ENCODE peak calls at places on chromosome 6, in ten cellular contexts. V, I, A, E, T, U, O, D, L and Y are unnamed samples. For H3K4me1, the result is how much of the 10 kb centered on the place peaks cover.

GRCh38 chr6:22248513-22249308 is 48.1 kb downstream of the PRL start:
- DNase-seq in I (no peak), V (no peak), A (no peak), O (no peak), E (no peak), L (no peak), U (no peak), T (peak), D (no peak), Y (no peak)

GRCh38 chr6:2016040-2016439 is 229.4 kb downstream of the GMDS start:
- DNase-seq in E (no peak), U (no peak), I (no peak), T (no peak), L (no peak), D (no peak), V (no peak), A (no peak), O (no peak), Y (no peak)

GRCh38 chr6:86154852-86155251 is 512.2 kb upstream of the SYNCRIP start:
- DNase-seq in L (no peak), I (no peak), T (no peak), E (no peak), V (no peak), O (no peak), D (no peak), U (no peak), A (no peak), Y (no peak)

GRCh38 chr6:148311849-148312669 is 30.6 kb upstream of the SASH1 start:
- DNase-seq in U (no peak), T (no peak), O (no peak), V (no peak), I (no peak), E (no peak), D (no peak), L (no peak), A (no peak), Y (no peak)

GRCh38 chr6:133193396-133193795 is 47.8 kb upstream of the EYA4 start:
- DNase-seq in V (no peak), O (no peak), L (no peak), D (no peak), A (no peak), T (no peak), I (no peak), E (no peak), U (no peak), Y (no peak)

GRCh38 chr6:89941031-89941775 is 46.9 kb downstream of the GJA10 start:
- DNase-seq in V (no peak), U (no peak), L (no peak), D (no peak), O (no peak), A (no peak), I (peak), T (no peak), E (no peak), Y (no peak)

GRCh38 chr6:74871757-74872156 is 334.1 kb downstream of the COL12A1 start:
- DNase-seq in D (peak), A (peak), E (no peak), I (no peak), T (no peak), O (no peak), L (no peak), V (no peak), U (no peak), Y (no peak)

GRCh38 chr6:166307981-166308768 is at the start of gene PRR18:
- DNase-seq in T (no peak), O (peak), A (no peak), L (peak), V (no peak), E (peak), D (no peak), I (no peak), U (peak), Y (no peak)

GRCh38 chr6:125393449-125393858 is 91.7 kb upstream of the HDDC2 start:
- DNase-seq in A (no peak), L (peak), T (no peak), D (no peak), O (no peak), U (peak), I (no peak), V (no peak), E (no peak), Y (no peak)

GRCh38 chr6:48486876-48487275 is 375.9 kb upstream of the PTCHD4 start:
- DNase-seq in T (no peak), V (no peak), E (no peak), U (no peak), L (no peak), O (no peak), D (no peak), I (no peak), A (no peak), Y (no peak)

GRCh38 chr6:101762851-101763250 is 369.3 kb downstream of the GRIK2 start:
- DNase-seq in O (no peak), I (no peak), L (no peak), A (peak), E (no peak), D (no peak), U (no peak), T (no peak), V (no peak), Y (no peak)

GRCh38 chr6:112087136-112087908 is at the start of the genes FAM229B and TUBE1:
- DNase-seq in V (peak), U (peak), E (peak), O (peak), D (peak), T (peak), I (peak), A (peak), L (peak), Y (peak)

GRCh38 chr6:159180001-159180400 is 10.8 kb downstream of the FNDC1 start:
- DNase-seq in U (no peak), A (no peak), D (no peak), O (no peak), T (no peak), V (no peak), E (no peak), I (no peak), L (no peak), Y (no peak)

GRCh38 chr6:106927531-106928398 is 46.8 kb downstream of the CD24 start:
- DNase-seq in D (no peak), U (peak), E (peak), A (peak), I (no peak), V (no peak), O (peak), T (peak), L (peak), Y (peak)

GRCh38 chr6:30990422-30991086 is 7.0 kb downstream of the MUC21 start:
- DNase-seq in U (peak), L (no peak), T (no peak), I (no peak), A (no peak), D (no peak), O (no peak), V (no peak), E (no peak), Y (no peak)

GRCh38 chr6:43972915-43973304 is 154.3 kb downstream of the MRPL14 start:
- DNase-seq in V (peak), E (peak), O (no peak), I (peak), A (peak), U (no peak), L (no peak), T (no peak), D (peak), Y (peak)

GRCh38 chr6:11831653-11832052 is 53.0 kb upstream of the ADTRP start:
- DNase-seq in D (no peak), O (no peak), I (no peak), V (no peak), A (no peak), U (no peak), T (no peak), L (no peak), E (no peak), Y (no peak)

GRCh38 chr6:111663232-111663631 is 57.6 kb upstream of the TRAF3IP2 start:
- DNase-seq in I (peak), T (no peak), V (peak), U (no peak), D (no peak), L (no peak), O (no peak), A (no peak), E (peak), Y (no peak)

GRCh38 chr6:501891-502601 is 110.5 kb downstream of the IRF4 start:
- DNase-seq in E (no peak), O (peak), A (no peak), L (no peak), V (no peak), U (no peak), T (no peak), I (no peak), D (no peak), Y (no peak)

GRCh38 chr6:22221211-22221610 is 75.6 kb downstream of the PRL start:
- DNase-seq in I (no peak), L (no peak), U (no peak), O (no peak), D (peak), T (no peak), E (no peak), V (no peak), A (peak), Y (no peak)

GRCh38 chr6:107673076-107673494 is 151.0 kb downstream of the SCML4 start:
- DNase-seq in O (no peak), L (no peak), U (no peak), T (no peak), D (no peak), V (no peak), I (no peak), E (no peak), A (no peak), Y (peak)

GRCh38 chr6:16398587-16398986 is 160.2 kb downstream of the GMPR start:
- DNase-seq in L (no peak), U (no peak), D (no peak), T (no peak), E (no peak), A (no peak), V (no peak), I (no peak), O (no peak), Y (no peak)

GRCh38 chr6:117536317-117536716 is 53.8 kb downstream of the DCBLD1 start:
- DNase-seq in V (no peak), O (no peak), L (no peak), T (no peak), I (no peak), U (no peak), A (no peak), E (no peak), D (no peak), Y (no peak)

GRCh38 chr6:122845916-122846632 is 57.0 kb downstream of the SMPDL3A start:
- DNase-seq in L (no peak), I (no peak), T (no peak), E (no peak), D (no peak), O (no peak), V (no peak), U (no peak), A (no peak), Y (no peak)

GRCh38 chr6:106413722-106414121 is 53.2 kb downstream of the CRYBG1 start:
- DNase-seq in V (no peak), U (no peak), E (no peak), I (no peak), L (no peak), O (no peak), T (no peak), A (no peak), D (no peak), Y (no peak)

GRCh38 chr6:52543262-52543661 is 33.6 kb downstream of the TRAM2 start:
- DNase-seq in I (no peak), U (no peak), O (no peak), A (no peak), T (no peak), E (no peak), V (no peak), D (no peak), L (no peak), Y (no peak)

GRCh38 chr6:39493174-39493573 is 170.7 kb upstream of the KCNK16 start:
- DNase-seq in O (no peak), U (no peak), A (no peak), L (peak), T (no peak), V (no peak), D (no peak), E (no peak), I (no peak), Y (no peak)

GRCh38 chr6:157689875-157690274 is 133.2 kb upstream of the SNX9 start:
- DNase-seq in U (no peak), A (no peak), E (no peak), O (no peak), I (no peak), L (no peak), T (no peak), D (no peak), V (no peak), Y (no peak)

GRCh38 chr6:159203304-159204005 is 34.3 kb downstream of the FNDC1 start:
- DNase-seq in A (peak), E (no peak), V (no peak), D (no peak), L (no peak), I (peak), O (no peak), T (no peak), U (no peak), Y (no peak)

GRCh38 chr6:42313038-42313437 is 95.4 kb upstream of the MRPS10 start:
- DNase-seq in D (no peak), U (no peak), O (no peak), I (no peak), V (no peak), T (no peak), E (no peak), A (no peak), L (no peak), Y (no peak)

GRCh38 chr6:87832025-87832825 is 130.2 kb upstream of the AKIRIN2 start:
- DNase-seq in O (no peak), V (no peak), U (peak), I (no peak), T (no peak), E (no peak), A (peak), L (no peak), D (peak), Y (no peak)

GRCh38 chr6:139925894-139926641 is 551.6 kb upstream of the CITED2 start:
- DNase-seq in E (no peak), D (no peak), T (no peak), U (no peak), O (no peak), I (peak), V (peak), L (no peak), A (no peak), Y (no peak)

GRCh38 chr6:90268178-90268577 is 28.5 kb downstream of the BACH2 start:
- DNase-seq in A (no peak), O (no peak), D (no peak), T (no peak), V (no peak), I (no peak), E (no peak), U (no peak), L (no peak), Y (no peak)

GRCh38 chr6:157597461-157598312 is 216.7 kb downstream of the ZDHHC14 start:
- DNase-seq in E (peak), I (peak), T (peak), V (peak), L (peak), D (no peak), A (peak), U (peak), O (no peak), Y (peak)

GRCh38 chr6:37552267-37552666 is 52.6 kb upstream of the CCDC167 start:
- DNase-seq in A (no peak), O (no peak), T (no peak), V (no peak), I (no peak), D (no peak), U (no peak), E (no peak), L (no peak), Y (no peak)

GRCh38 chr6:70675822-70676221 is 8.1 kb downstream of the SMAP1 start:
- DNase-seq in I (no peak), U (no peak), T (no peak), D (no peak), L (no peak), A (no peak), O (no peak), V (no peak), E (no peak), Y (no peak)

GRCh38 chr6:37625591-37626374 is 71.9 kb downstream of the MDGA1 start:
- DNase-seq in T (no peak), D (no peak), I (no peak), L (no peak), E (peak), U (no peak), V (no peak), O (no peak), A (no peak), Y (no peak)

GRCh38 chr6:38648629-38649028 is 8.9 kb upstream of the BTBD9 start:
- DNase-seq in E (no peak), D (no peak), L (no peak), A (no peak), U (no peak), T (no peak), O (no peak), I (no peak), V (no peak), Y (no peak)

GRCh38 chr6:143694560-143694959 is 16.8 kb downstream of the PHACTR2 start:
- DNase-seq in E (no peak), T (no peak), I (no peak), V (no peak), U (no peak), A (peak), L (no peak), D (peak), O (no peak), Y (no peak)
- H3K4me1 ChIP-seq in E (under half), T (under half), I (under half), V (under half), U (under half), A (under half), L (under half), D (under half), O (under half), Y (half or more)

DNA sequence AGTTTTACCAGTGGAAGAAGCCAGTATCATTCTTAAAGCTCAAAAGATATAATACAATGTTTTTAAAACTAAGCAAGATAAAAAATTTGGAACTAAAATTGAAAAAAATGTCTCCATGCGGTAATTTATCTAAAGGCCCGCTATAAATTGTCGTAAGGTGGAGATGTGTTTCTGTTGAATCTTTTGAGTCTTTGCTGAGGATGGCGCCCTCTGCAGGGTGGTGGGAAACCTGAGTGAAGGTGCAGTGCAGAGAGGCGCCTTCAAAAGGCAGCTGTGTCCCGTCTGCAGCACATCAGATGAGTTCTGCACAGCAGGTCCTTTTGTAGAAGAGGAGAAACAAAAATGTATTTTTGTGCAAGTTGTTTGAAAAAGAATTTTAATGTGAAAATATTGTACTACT is 29.4 kb upstream of the KIF25 start:
- DNase-seq in O (no peak), L (peak), E (peak), I (no peak), U (peak), V (no peak), D (no peak), T (peak), A (no peak), Y (no peak)
- TF ChIP-seq CTCF in O (no peak), L (peak), E (peak), I (no peak), U (peak), V (no peak), D (peak), T (peak), A (peak), Y (peak)

GRCh38 chr6:34463849-34464248 is 2.0 kb upstream of the PACSIN1 start:
- DNase-seq in V (no peak), L (no peak), E (no peak), I (no peak), T (no peak), U (no peak), A (no peak), D (no peak), O (no peak), Y (no peak)
- H3K4me1 ChIP-seq in V (under half), L (under half), E (under half), I (under half), T (under half), U (half or more), A (under half), D (under half), O (under half), Y (under half)

GRCh38 chr6:113461153-113461897 is 395.8 kb upstream of the MARCKS start:
- DNase-seq in D (no peak), V (no peak), L (no peak), O (no peak), U (no peak), I (no peak), A (no peak), T (no peak), E (no peak), Y (no peak)
- TF ChIP-seq CTCF in D (peak), V (no peak), L (peak), O (no peak), U (peak), I (no peak), A (peak), T (no peak), E (peak), Y (no peak)

GRCh38 chr6:45302832-45303231 is 25.3 kb upstream of the RUNX2 start:
- DNase-seq in I (no peak), L (no peak), D (no peak), T (no peak), V (no peak), O (no peak), A (no peak), E (no peak), U (no peak), Y (no peak)
- H3K4me1 ChIP-seq in I (under half), L (under half), D (under half), T (under half), V (under half), O (under half), A (under half), E (under half), U (under half), Y (under half)

GRCh38 chr6:62283828-62284411 is 2.1 kb downstream of the KHDRBS2 start:
- DNase-seq in A (no peak), U (peak), V (no peak), E (peak), I (no peak), O (no peak), D (no peak), T (peak), L (peak), Y (no peak)
- TF ChIP-seq CTCF in A (peak), U (peak), V (peak), E (peak), I (peak), O (peak), D (peak), T (peak), L (peak), Y (peak)

GRCh38 chr6:13404892-13405254 is 76.5 kb upstream of the TBC1D7 start:
- DNase-seq in L (no peak), E (no peak), D (no peak), T (no peak), I (no peak), A (no peak), O (no peak), U (no peak), V (no peak), Y (no peak)

GRCh38 chr6:13407368-13407708 is 79.0 kb upstream of the TBC1D7 start:
- DNase-seq in I (no peak), L (no peak), E (no peak), A (no peak), O (no peak), D (no peak), V (no peak), T (no peak), U (no peak), Y (no peak)

GRCh38 chr6:13406051-13406477 is 77.7 kb upstream of the TBC1D7 start:
- DNase-seq in T (no peak), I (no peak), D (no peak), A (no peak), L (no peak), O (no peak), U (no peak), V (no peak), E (no peak), Y (no peak)

GRCh38 chr6:13407709-13408695 is 79.4 kb downstream of the GFOD1 start:
- DNase-seq in L (no peak), V (no peak), O (no peak), E (no peak), A (peak), D (peak), U (no peak), T (peak), I (no peak), Y (peak)

DNA sequence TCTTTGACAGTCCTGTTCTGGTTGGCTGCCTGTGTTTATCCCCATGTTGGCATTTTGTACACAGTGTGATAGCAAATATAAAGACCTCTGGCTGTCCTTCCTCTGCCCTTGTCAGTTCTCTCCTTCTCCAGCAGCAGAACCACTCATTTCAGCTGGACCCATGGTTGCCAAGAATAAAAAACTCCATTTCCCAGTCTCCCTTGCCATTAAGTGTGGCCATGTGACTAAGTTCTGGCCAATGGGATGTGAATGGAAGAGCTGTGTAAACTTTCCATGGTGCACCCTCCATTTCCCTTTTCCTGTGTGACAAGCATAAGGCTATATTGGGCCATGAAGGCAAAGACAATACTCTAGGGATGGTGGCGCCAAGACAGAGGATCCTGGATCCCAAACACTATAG is 78.4 kb upstream of the TBC1D7 start:
- DNase-seq in D (no peak), T (no peak), O (no peak), V (no peak), I (no peak), U (no peak), E (no peak), A (no peak), L (peak), Y (no peak)
- H3K4me1 ChIP-seq in D (under half), T (half or more), O (under half), V (under half), I (under half), U (under half), E (under half), A (under half), L (under half), Y (half or more)

DNA sequence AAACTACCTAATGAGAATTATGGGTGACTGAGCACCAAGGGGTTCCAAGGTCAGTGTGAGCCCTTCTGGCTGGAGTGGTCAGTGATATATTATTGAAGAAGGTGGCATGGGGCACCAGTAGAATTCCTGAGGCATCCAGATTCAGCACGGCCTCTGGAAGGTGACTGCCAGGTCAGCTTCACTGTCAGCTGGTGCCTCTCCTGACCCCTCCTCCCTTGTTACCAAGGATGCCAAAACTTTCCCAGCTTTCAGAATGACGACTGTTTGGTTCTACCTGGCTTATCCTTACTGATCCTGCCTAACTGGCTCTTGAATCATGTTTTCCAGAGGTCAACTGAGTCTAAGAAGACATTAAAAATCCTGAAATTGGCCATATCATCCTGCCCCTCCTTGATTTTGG is 189.2 kb upstream of the AGPAT4 start:
- DNase-seq in L (no peak), I (no peak), U (no peak), O (no peak), D (no peak), T (no peak), V (no peak), A (no peak), E (no peak), Y (no peak)
- TF ChIP-seq CTCF in L (no peak), I (no peak), U (no peak), O (no peak), D (no peak), T (no peak), V (no peak), A (no peak), E (no peak), Y (no peak)